ENCODE peak calls at places on chromosomes 5 and 9, in five cellular contexts. One of them, this sample, is unnamed.
A peak's percentile ranks its signal among the peaks of the same experiment; 100 is the strongest.

GRCh38 chr9:123149067-123149466 is 115.6 kb downstream of the GPR21 start:
- DNase-seq in CD8-positive, alpha-beta T cell: no peak
- DNase-seq in BJ: no peak
- DNase-seq in cardiac muscle cell: no peak
- DNase-seq in A549: no peak
- DNase-seq in this sample: no peak

GRCh38 chr5:114702731-114703130 is 340.9 kb downstream of the KCNN2 start:
- DNase-seq in CD8-positive, alpha-beta T cell: no peak
- DNase-seq in BJ: no peak
- DNase-seq in cardiac muscle cell: no peak
- DNase-seq in A549: no peak
- DNase-seq in this sample: no peak

GRCh38 chr5:178210073-178210526 is 5.8 kb downstream of the HNRNPAB start:
- DNase-seq in CD8-positive, alpha-beta T cell: no peak
- DNase-seq in BJ: no peak
- DNase-seq in cardiac muscle cell: no peak
- DNase-seq in A549: no peak
- DNase-seq in this sample: no peak

GRCh38 chr9:124122321-124122720 is 110.8 kb downstream of the LHX2 start:
- DNase-seq in CD8-positive, alpha-beta T cell: no peak
- DNase-seq in BJ: no peak
- DNase-seq in cardiac muscle cell: no peak
- DNase-seq in A549: no peak
- DNase-seq in this sample: no peak

GRCh38 chr9:131585375-131585774 is 40.1 kb downstream of the PRRT1B start:
- DNase-seq in CD8-positive, alpha-beta T cell: peak; percentile 38
- DNase-seq in BJ: no peak
- DNase-seq in cardiac muscle cell: peak; percentile 43
- DNase-seq in A549: no peak
- DNase-seq in this sample: peak; percentile 83

GRCh38 chr9:115291841-115292240 is 173.9 kb upstream of the TNC start:
- DNase-seq in CD8-positive, alpha-beta T cell: no peak
- DNase-seq in BJ: no peak
- DNase-seq in cardiac muscle cell: no peak
- DNase-seq in A549: no peak
- DNase-seq in this sample: no peak

GRCh38 chr5:40569549-40570270 is 110.0 kb upstream of the PTGER4 start:
- DNase-seq in CD8-positive, alpha-beta T cell: no peak
- DNase-seq in BJ: no peak
- DNase-seq in cardiac muscle cell: peak; percentile 23
- DNase-seq in A549: no peak
- DNase-seq in this sample: no peak

GRCh38 chr5:129904102-129904666 is at the start of gene CHSY3:
- DNase-seq in CD8-positive, alpha-beta T cell: no peak
- DNase-seq in BJ: no peak
- DNase-seq in cardiac muscle cell: peak; percentile 92
- DNase-seq in A549: peak; percentile 75
- DNase-seq in this sample: no peak

GRCh38 chr5:103041071-103041676 is 78.8 kb downstream of the GIN1 start:
- DNase-seq in CD8-positive, alpha-beta T cell: no peak
- DNase-seq in BJ: no peak
- DNase-seq in cardiac muscle cell: peak; percentile 74
- DNase-seq in A549: peak; percentile 58
- DNase-seq in this sample: no peak

GRCh38 chr5:139543423-139543991 is 17.6 kb upstream of the UBE2D2 start:
- DNase-seq in CD8-positive, alpha-beta T cell: peak; percentile 44
- DNase-seq in BJ: no peak
- DNase-seq in cardiac muscle cell: peak; percentile 59
- DNase-seq in A549: no peak
- DNase-seq in this sample: peak; percentile 65

GRCh38 chr5:2754621-2755370 is 3.3 kb upstream of the IRX2 start:
- DNase-seq in CD8-positive, alpha-beta T cell: no peak
- DNase-seq in BJ: no peak
- DNase-seq in cardiac muscle cell: no peak
- DNase-seq in A549: no peak
- DNase-seq in this sample: no peak
- TF ChIP-seq CTCF in CD8-positive, alpha-beta T cell: no peak
- TF ChIP-seq CTCF in BJ: peak; percentile 3
- TF ChIP-seq CTCF in cardiac muscle cell: no peak
- TF ChIP-seq CTCF in A549: no peak
- TF ChIP-seq CTCF in this sample: no peak

GRCh38 chr9:120758544-120758943 is 34.7 kb downstream of the FBXW2 start:
- DNase-seq in CD8-positive, alpha-beta T cell: no peak
- DNase-seq in BJ: no peak
- DNase-seq in cardiac muscle cell: no peak
- DNase-seq in A549: no peak
- DNase-seq in this sample: no peak
- TF ChIP-seq CTCF in CD8-positive, alpha-beta T cell: no peak
- TF ChIP-seq CTCF in BJ: no peak
- TF ChIP-seq CTCF in cardiac muscle cell: no peak
- TF ChIP-seq CTCF in A549: no peak
- TF ChIP-seq CTCF in this sample: no peak

GRCh38 chr5:136082390-136083193 is 50.1 kb upstream of the SMAD5 start:
- DNase-seq in CD8-positive, alpha-beta T cell: peak; percentile 40
- DNase-seq in BJ: no peak
- DNase-seq in cardiac muscle cell: peak; percentile 86
- DNase-seq in A549: peak; percentile 70
- DNase-seq in this sample: peak; percentile 63
- TF ChIP-seq CTCF in CD8-positive, alpha-beta T cell: peak; percentile 55
- TF ChIP-seq CTCF in BJ: peak; percentile 71
- TF ChIP-seq CTCF in cardiac muscle cell: peak; percentile 88
- TF ChIP-seq CTCF in A549: peak; percentile 96
- TF ChIP-seq CTCF in this sample: peak; percentile 87

DNA sequence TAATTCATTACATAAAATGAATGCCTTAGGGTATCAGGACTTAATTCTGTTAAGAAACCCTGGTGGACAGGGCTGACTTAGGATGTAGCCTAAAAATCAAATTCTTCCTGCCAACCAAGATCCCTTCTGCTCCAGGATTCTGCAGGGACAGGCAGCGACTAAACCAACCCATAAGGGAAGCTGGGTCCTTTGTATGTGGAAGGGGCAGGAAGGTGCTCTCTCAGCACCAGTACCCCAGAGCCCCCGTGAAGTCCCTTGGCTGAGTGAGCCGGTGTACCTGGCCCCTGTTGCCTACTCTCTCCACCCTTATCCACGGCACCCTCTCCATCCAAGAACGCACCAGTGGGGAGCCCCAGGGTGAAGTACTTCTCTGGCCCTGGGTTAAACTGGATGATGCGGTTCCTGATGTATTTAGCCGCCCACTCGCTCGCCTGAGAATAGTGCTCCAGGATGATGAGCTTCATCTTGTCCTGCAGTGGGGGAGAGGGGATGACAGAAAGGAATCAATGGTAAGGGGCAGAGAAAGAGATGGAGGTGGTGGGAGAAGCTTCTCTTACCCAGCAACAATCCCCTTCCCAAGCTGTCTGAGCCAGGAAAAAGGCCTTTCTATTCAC is 1.1 kb downstream of the GNPDA1 start:
- DNase-seq in CD8-positive, alpha-beta T cell: no peak
- DNase-seq in BJ: no peak
- DNase-seq in cardiac muscle cell: no peak
- DNase-seq in A549: no peak
- DNase-seq in this sample: no peak
- TF ChIP-seq CTCF in CD8-positive, alpha-beta T cell: no peak
- TF ChIP-seq CTCF in BJ: no peak
- TF ChIP-seq CTCF in cardiac muscle cell: no peak
- TF ChIP-seq CTCF in A549: no peak
- TF ChIP-seq CTCF in this sample: no peak

DNA sequence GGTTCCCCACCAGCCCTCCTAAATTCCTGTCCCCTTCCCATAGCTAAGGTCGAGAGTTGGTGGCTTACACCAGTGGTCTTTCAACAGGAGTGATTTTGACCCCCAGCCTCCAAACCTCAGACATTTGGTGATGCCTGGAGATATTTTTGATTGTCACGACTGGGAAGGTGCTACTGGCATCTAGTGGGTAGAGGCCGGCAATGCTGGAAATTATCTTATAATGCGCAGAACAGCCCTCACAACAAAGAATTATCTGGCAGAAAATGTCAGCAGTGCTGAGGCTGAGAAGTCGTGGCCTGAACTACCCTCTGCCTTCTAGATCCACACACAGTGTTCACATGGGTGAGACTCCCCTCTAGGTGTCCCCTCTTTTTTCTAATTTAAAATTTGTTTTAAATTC is 69.6 kb downstream of the IL31RA start:
- DNase-seq in CD8-positive, alpha-beta T cell: no peak
- DNase-seq in BJ: no peak
- DNase-seq in cardiac muscle cell: no peak
- DNase-seq in A549: peak; percentile 32
- DNase-seq in this sample: no peak
- TF ChIP-seq CTCF in CD8-positive, alpha-beta T cell: no peak
- TF ChIP-seq CTCF in BJ: peak; percentile 24
- TF ChIP-seq CTCF in cardiac muscle cell: peak; percentile 44
- TF ChIP-seq CTCF in A549: peak; percentile 65
- TF ChIP-seq CTCF in this sample: peak; percentile 31

GRCh38 chr5:54844905-54845566 is 140.4 kb downstream of the ESM1 start:
- DNase-seq in CD8-positive, alpha-beta T cell: no peak
- DNase-seq in BJ: no peak
- DNase-seq in cardiac muscle cell: peak; percentile 79
- DNase-seq in A549: peak; percentile 35
- DNase-seq in this sample: no peak
- TF ChIP-seq CTCF in CD8-positive, alpha-beta T cell: peak; percentile 78
- TF ChIP-seq CTCF in BJ: peak; percentile 29
- TF ChIP-seq CTCF in cardiac muscle cell: peak; percentile 38
- TF ChIP-seq CTCF in A549: peak; percentile 72
- TF ChIP-seq CTCF in this sample: peak; percentile 77

This sample was measured in CD14-positive monocyte.